ENCODE peak calls at places on chromosomes 2 and 18, in ten cellular contexts. U is GF-D8; Q is activated CD8-positive, alpha-beta memory T cell treated with anti-CD3 and anti-CD28 coated beads, Interleukin-2, amount 50 U/mL, for 48 hours; P is HCEC 1CT; A is CD8-positive, alpha-beta T cell; N is CD8-positive, alpha-beta memory T cell; J is HFF-Myc; W is activated T-cell treated with anti-CD3 and anti-CD28 coated beads, Interleukin-2, amount 50 U/mL, for 72 hours; D is IMR-90; M is NCI-H446 treated with DMSO at 0.1 percent for 48 hours. O is an unnamed sample.

GRCh38 chr2:10661846-10662245 is 27.9 kb downstream of the NOL10 start:
- DNase-seq in U (no peak), Q (no peak), P (peak), A (no peak), N (no peak), J (no peak), W (no peak), D (peak), M (no peak), O (no peak)

GRCh38 chr2:43131051-43131889 is 95.1 kb downstream of the ZFP36L2 start:
- DNase-seq in U (peak), Q (peak), P (peak), A (peak), N (peak), J (no peak), W (peak), D (peak), M (no peak), O (peak)

GRCh38 chr2:16653799-16654198 is 11.8 kb downstream of the CYRIA start:
- DNase-seq in U (no peak), Q (no peak), P (no peak), A (no peak), N (no peak), J (no peak), W (no peak), D (no peak), M (no peak), O (no peak)

GRCh38 chr2:70248810-70249438 is 496 bp upstream of the TIA1 start:
- DNase-seq in U (peak), Q (peak), P (no peak), A (peak), N (peak), J (no peak), W (peak), D (no peak), M (peak), O (no peak)

GRCh38 chr18:55189972-55190371 is 230.7 kb upstream of the CCDC68 start:
- DNase-seq in U (no peak), Q (no peak), P (no peak), A (no peak), N (no peak), J (no peak), W (no peak), D (no peak), M (no peak), O (no peak)

GRCh38 chr2:72139871-72140620 is 7.6 kb downstream of the CYP26B1 start:
- DNase-seq in U (no peak), Q (peak), P (no peak), A (no peak), N (no peak), J (no peak), W (no peak), D (no peak), M (no peak), O (no peak)

GRCh38 chr2:241895732-241896641 is 26.5 kb downstream of the RTP5 start:
- DNase-seq in U (no peak), Q (peak), P (no peak), A (no peak), N (no peak), J (no peak), W (no peak), D (peak), M (no peak), O (peak)

GRCh38 chr2:42793314-42794270 is 1.2 kb upstream of the HAAO start:
- DNase-seq in U (no peak), Q (no peak), P (no peak), A (no peak), N (no peak), J (no peak), W (no peak), D (no peak), M (no peak), O (no peak)

GRCh38 chr2:42961385-42961800 is 169.0 kb upstream of the HAAO start:
- DNase-seq in U (peak), Q (no peak), P (no peak), A (no peak), N (no peak), J (no peak), W (no peak), D (no peak), M (no peak), O (no peak)

GRCh38 chr2:202178342-202178958 is 59.9 kb downstream of the SUMO1 start:
- DNase-seq in U (no peak), Q (no peak), P (peak), A (peak), N (peak), J (peak), W (peak), D (peak), M (peak), O (peak)

GRCh38 chr2:37890893-37891495 is 34.1 kb upstream of the RMDN2 start:
- DNase-seq in U (no peak), Q (peak), P (peak), A (peak), N (peak), J (no peak), W (peak), D (peak), M (peak), O (peak)

GRCh38 chr2:60317831-60318230 is 235.6 kb downstream of the BCL11A start:
- DNase-seq in U (no peak), Q (no peak), P (no peak), A (no peak), N (no peak), J (no peak), W (no peak), D (no peak), M (no peak), O (no peak)

GRCh38 chr2:145931836-145932352 is 1412.0 kb upstream of the ZEB2 start:
- DNase-seq in U (no peak), Q (no peak), P (no peak), A (no peak), N (no peak), J (no peak), W (no peak), D (no peak), M (no peak), O (no peak)

GRCh38 chr2:64749446-64749845 is 95.7 kb upstream of the SERTAD2 start:
- DNase-seq in U (no peak), Q (no peak), P (no peak), A (no peak), N (no peak), J (no peak), W (no peak), D (no peak), M (no peak), O (no peak)

GRCh38 chr2:218405365-218406208 is 5.9 kb downstream of the CTDSP1 start:
- DNase-seq in U (no peak), Q (peak), P (no peak), A (no peak), N (no peak), J (no peak), W (no peak), D (no peak), M (no peak), O (no peak)

GRCh38 chr18:67318651-67319050 is 197.9 kb downstream of the DSEL start:
- DNase-seq in U (no peak), Q (no peak), P (peak), A (no peak), N (no peak), J (no peak), W (no peak), D (peak), M (no peak), O (peak)

GRCh38 chr2:216539791-216540241 is 41.2 kb downstream of the RPL37A start:
- DNase-seq in U (no peak), Q (no peak), P (no peak), A (no peak), N (no peak), J (peak), W (no peak), D (peak), M (no peak), O (no peak)

GRCh38 chr18:3411854-3412268 is 38.1 kb upstream of the TGIF1 start:
- DNase-seq in U (no peak), Q (peak), P (no peak), A (peak), N (no peak), J (no peak), W (peak), D (no peak), M (no peak), O (peak)

GRCh38 chr2:25104741-25105140 is 62.9 kb downstream of the EFR3B start:
- DNase-seq in U (no peak), Q (no peak), P (no peak), A (no peak), N (no peak), J (no peak), W (no peak), D (no peak), M (no peak), O (no peak)

GRCh38 chr2:205865794-205866490 is 183.6 kb downstream of the NRP2 start:
- DNase-seq in U (no peak), Q (no peak), P (no peak), A (no peak), N (no peak), J (no peak), W (no peak), D (no peak), M (peak), O (no peak)

GRCh38 chr2:72349016-72349415 is 201.4 kb upstream of the CYP26B1 start:
- DNase-seq in U (no peak), Q (no peak), P (no peak), A (no peak), N (no peak), J (no peak), W (no peak), D (no peak), M (no peak), O (no peak)

GRCh38 chr18:36108601-36109000 is 20.5 kb downstream of the SLC39A6 start:
- DNase-seq in U (no peak), Q (no peak), P (no peak), A (no peak), N (no peak), J (no peak), W (no peak), D (no peak), M (no peak), O (no peak)

GRCh38 chr2:210323003-210323402 is 8.0 kb upstream of the MYL1 start:
- DNase-seq in U (no peak), Q (no peak), P (no peak), A (no peak), N (no peak), J (no peak), W (no peak), D (no peak), M (no peak), O (no peak)

GRCh38 chr2:228869601-228870264 is 401.4 kb downstream of the PID1 start:
- DNase-seq in U (no peak), Q (no peak), P (no peak), A (no peak), N (no peak), J (no peak), W (no peak), D (no peak), M (no peak), O (peak)

GRCh38 chr2:12935226-12935625 is 218.5 kb downstream of the TRIB2 start:
- DNase-seq in U (no peak), Q (no peak), P (no peak), A (no peak), N (no peak), J (no peak), W (no peak), D (no peak), M (no peak), O (no peak)

GRCh38 chr18:46002934-46003333 is 35.8 kb upstream of the EPG5 start:
- DNase-seq in U (no peak), Q (no peak), P (no peak), A (no peak), N (no peak), J (no peak), W (no peak), D (no peak), M (no peak), O (no peak)

GRCh38 chr18:13560306-13560705 is 166.1 kb downstream of the FAM210A start:
- DNase-seq in U (no peak), Q (peak), P (no peak), A (no peak), N (no peak), J (no peak), W (no peak), D (no peak), M (no peak), O (no peak)

GRCh38 chr2:196809260-196809659 is at the start of gene C2orf66:
- DNase-seq in U (peak), Q (no peak), P (no peak), A (no peak), N (no peak), J (no peak), W (no peak), D (no peak), M (no peak), O (no peak)

GRCh38 chr2:164625378-164625971 is 4.2 kb upstream of the GRB14 start:
- DNase-seq in U (no peak), Q (no peak), P (peak), A (no peak), N (no peak), J (no peak), W (no peak), D (no peak), M (no peak), O (peak)

GRCh38 chr2:128604045-128604444 is 285.4 kb upstream of the HS6ST1 start:
- DNase-seq in U (no peak), Q (peak), P (no peak), A (no peak), N (no peak), J (no peak), W (no peak), D (no peak), M (no peak), O (no peak)

GRCh38 chr2:159185401-159186130 is 100.9 kb downstream of the WDSUB1 start:
- DNase-seq in U (no peak), Q (no peak), P (peak), A (no peak), N (no peak), J (no peak), W (no peak), D (peak), M (no peak), O (peak)

GRCh38 chr2:239597216-239597615 is 196.4 kb upstream of the HDAC4 start:
- DNase-seq in U (no peak), Q (peak), P (no peak), A (no peak), N (no peak), J (no peak), W (no peak), D (no peak), M (no peak), O (no peak)

GRCh38 chr18:37955201-37955600 is 389.6 kb upstream of the CELF4 start:
- DNase-seq in U (no peak), Q (no peak), P (no peak), A (no peak), N (no peak), J (no peak), W (no peak), D (no peak), M (no peak), O (no peak)

GRCh38 chr2:152647417-152648010 is 69.7 kb downstream of the PRPF40A start:
- DNase-seq in U (no peak), Q (no peak), P (no peak), A (no peak), N (no peak), J (peak), W (no peak), D (peak), M (peak), O (peak)

GRCh38 chr18:62959481-62959880 is 244.1 kb downstream of the PHLPP1 start:
- DNase-seq in U (no peak), Q (no peak), P (peak), A (no peak), N (no peak), J (no peak), W (no peak), D (peak), M (no peak), O (no peak)

O was measured in choroid plexus epithelial cell.